ENCODE peak calls at places on chromosome 15, in six cellular contexts. One of them, this sample, is unnamed.

GRCh38 chr15:82749951-82750830 is 40.5 kb upstream of the AP3B2 start:
- DNase-seq in amygdala: peak
- DNase-seq in LoVo: peak
- DNase-seq in stimulated activated CD4-positive, alpha-beta T cell treated with anti-CD3 and anti-CD28 coated beads, Interleukin-15, amount 100 ng/mL, for 24 hours: peak
- DNase-seq in cardiac fibroblast: peak
- DNase-seq in EL: peak
- DNase-seq in this sample: peak

GRCh38 chr15:31342781-31343626 is 16.4 kb downstream of the KLF13 start:
- DNase-seq in amygdala: no peak
- DNase-seq in LoVo: no peak
- DNase-seq in stimulated activated CD4-positive, alpha-beta T cell treated with anti-CD3 and anti-CD28 coated beads, Interleukin-15, amount 100 ng/mL, for 24 hours: peak
- DNase-seq in cardiac fibroblast: no peak
- DNase-seq in EL: no peak
- DNase-seq in this sample: peak

GRCh38 chr15:85943825-85944224 is 135.8 kb upstream of the AGBL1 start:
- DNase-seq in amygdala: no peak
- DNase-seq in LoVo: no peak
- DNase-seq in stimulated activated CD4-positive, alpha-beta T cell treated with anti-CD3 and anti-CD28 coated beads, Interleukin-15, amount 100 ng/mL, for 24 hours: no peak
- DNase-seq in cardiac fibroblast: no peak
- DNase-seq in EL: no peak
- DNase-seq in this sample: no peak

GRCh38 chr15:42591238-42591936 is 16.0 kb downstream of the STARD9 start:
- DNase-seq in amygdala: no peak
- DNase-seq in LoVo: peak
- DNase-seq in stimulated activated CD4-positive, alpha-beta T cell treated with anti-CD3 and anti-CD28 coated beads, Interleukin-15, amount 100 ng/mL, for 24 hours: no peak
- DNase-seq in cardiac fibroblast: peak
- DNase-seq in EL: peak
- DNase-seq in this sample: no peak

GRCh38 chr15:70535955-70536338 is 227.4 kb downstream of the UACA start:
- DNase-seq in amygdala: no peak
- DNase-seq in LoVo: no peak
- DNase-seq in stimulated activated CD4-positive, alpha-beta T cell treated with anti-CD3 and anti-CD28 coated beads, Interleukin-15, amount 100 ng/mL, for 24 hours: no peak
- DNase-seq in cardiac fibroblast: no peak
- DNase-seq in EL: no peak
- DNase-seq in this sample: no peak

GRCh38 chr15:23516866-23517265 is 48.6 kb upstream of the MKRN3 start:
- DNase-seq in amygdala: no peak
- DNase-seq in LoVo: no peak
- DNase-seq in stimulated activated CD4-positive, alpha-beta T cell treated with anti-CD3 and anti-CD28 coated beads, Interleukin-15, amount 100 ng/mL, for 24 hours: no peak
- DNase-seq in cardiac fibroblast: no peak
- DNase-seq in EL: no peak
- DNase-seq in this sample: no peak

GRCh38 chr15:90560229-90560771 is 30.6 kb downstream of the CRTC3 start:
- DNase-seq in amygdala: no peak
- DNase-seq in LoVo: no peak
- DNase-seq in stimulated activated CD4-positive, alpha-beta T cell treated with anti-CD3 and anti-CD28 coated beads, Interleukin-15, amount 100 ng/mL, for 24 hours: no peak
- DNase-seq in cardiac fibroblast: peak
- DNase-seq in EL: peak
- DNase-seq in this sample: no peak

GRCh38 chr15:93135459-93135858 is 46.4 kb upstream of the RGMA start:
- DNase-seq in amygdala: no peak
- DNase-seq in LoVo: no peak
- DNase-seq in stimulated activated CD4-positive, alpha-beta T cell treated with anti-CD3 and anti-CD28 coated beads, Interleukin-15, amount 100 ng/mL, for 24 hours: no peak
- DNase-seq in cardiac fibroblast: no peak
- DNase-seq in EL: no peak
- DNase-seq in this sample: no peak

GRCh38 chr15:59152694-59153450 is 47.9 kb downstream of the CCNB2 start:
- DNase-seq in amygdala: no peak
- DNase-seq in LoVo: no peak
- DNase-seq in stimulated activated CD4-positive, alpha-beta T cell treated with anti-CD3 and anti-CD28 coated beads, Interleukin-15, amount 100 ng/mL, for 24 hours: no peak
- DNase-seq in cardiac fibroblast: no peak
- DNase-seq in EL: no peak
- DNase-seq in this sample: no peak

GRCh38 chr15:90221251-90221900 is 12.4 kb downstream of the CIB1 start:
- DNase-seq in amygdala: peak
- DNase-seq in LoVo: peak
- DNase-seq in stimulated activated CD4-positive, alpha-beta T cell treated with anti-CD3 and anti-CD28 coated beads, Interleukin-15, amount 100 ng/mL, for 24 hours: peak
- DNase-seq in cardiac fibroblast: peak
- DNase-seq in EL: peak
- DNase-seq in this sample: peak

GRCh38 chr15:97875513-97876285 is 84.8 kb upstream of the ARRDC4 start:
- DNase-seq in amygdala: no peak
- DNase-seq in LoVo: peak
- DNase-seq in stimulated activated CD4-positive, alpha-beta T cell treated with anti-CD3 and anti-CD28 coated beads, Interleukin-15, amount 100 ng/mL, for 24 hours: peak
- DNase-seq in cardiac fibroblast: no peak
- DNase-seq in EL: no peak
- DNase-seq in this sample: no peak

GRCh38 chr15:35874260-35874905 is 328.4 kb upstream of the DPH6 start:
- DNase-seq in amygdala: no peak
- DNase-seq in LoVo: peak
- DNase-seq in stimulated activated CD4-positive, alpha-beta T cell treated with anti-CD3 and anti-CD28 coated beads, Interleukin-15, amount 100 ng/mL, for 24 hours: no peak
- DNase-seq in cardiac fibroblast: peak
- DNase-seq in EL: peak
- DNase-seq in this sample: no peak

GRCh38 chr15:47505712-47506542 is 211.4 kb upstream of the SEMA6D start:
- DNase-seq in amygdala: no peak
- DNase-seq in LoVo: no peak
- DNase-seq in stimulated activated CD4-positive, alpha-beta T cell treated with anti-CD3 and anti-CD28 coated beads, Interleukin-15, amount 100 ng/mL, for 24 hours: no peak
- DNase-seq in cardiac fibroblast: peak
- DNase-seq in EL: no peak
- DNase-seq in this sample: no peak

GRCh38 chr15:42549052-42549491 is 434 bp downstream of the HAUS2 start:
- DNase-seq in amygdala: no peak
- DNase-seq in LoVo: peak
- DNase-seq in stimulated activated CD4-positive, alpha-beta T cell treated with anti-CD3 and anti-CD28 coated beads, Interleukin-15, amount 100 ng/mL, for 24 hours: peak
- DNase-seq in cardiac fibroblast: peak
- DNase-seq in EL: peak
- DNase-seq in this sample: no peak

GRCh38 chr15:43420876-43421275 is 50.0 kb downstream of the TUBGCP4 start:
- DNase-seq in amygdala: no peak
- DNase-seq in LoVo: no peak
- DNase-seq in stimulated activated CD4-positive, alpha-beta T cell treated with anti-CD3 and anti-CD28 coated beads, Interleukin-15, amount 100 ng/mL, for 24 hours: no peak
- DNase-seq in cardiac fibroblast: no peak
- DNase-seq in EL: no peak
- DNase-seq in this sample: no peak

This sample was measured in activated CD4-positive, alpha-beta memory T cell treated with anti-CD3 and anti-CD28 coated beads for 36 hours.